ENCODE peak calls at places on chromosome 9, in six cellular contexts. O is heart left ventricle; A is lung; E is ascending aorta; Q is DND-41; P is CD8-positive, alpha-beta T cell. T is an unnamed sample.

GRCh38 chr9:118058227-118058626 is 354.0 kb downstream of the TLR4 start:
- DNase-seq in O (no peak), A (no peak), E (no peak), Q (no peak), P (no peak), T (no peak)

GRCh38 chr9:91814681-91815212 is 135.3 kb downstream of the ROR2 start:
- DNase-seq in O (no peak), A (no peak), E (no peak), Q (no peak), P (no peak), T (no peak)

GRCh38 chr9:91834740-91835139 is 115.3 kb downstream of the ROR2 start:
- DNase-seq in O (no peak), A (no peak), E (no peak), Q (no peak), P (no peak), T (no peak)

GRCh38 chr9:36899406-36899805 is 134.7 kb downstream of the PAX5 start:
- DNase-seq in O (no peak), A (no peak), E (no peak), Q (no peak), P (no peak), T (no peak)

GRCh38 chr9:133715866-133716563 is 22.1 kb downstream of the SARDH start:
- DNase-seq in O (peak), A (no peak), E (no peak), Q (peak), P (peak), T (no peak)

GRCh38 chr9:137969008-137969407 is 91.4 kb downstream of the CACNA1B start:
- DNase-seq in O (no peak), A (no peak), E (no peak), Q (no peak), P (no peak), T (no peak)

GRCh38 chr9:134379774-134380431 is 53.6 kb downstream of the RXRA start:
- DNase-seq in O (no peak), A (no peak), E (no peak), Q (no peak), P (no peak), T (no peak)

GRCh38 chr9:33860200-33860871 is 43.4 kb downstream of the UBE2R2 start:
- DNase-seq in O (no peak), A (no peak), E (no peak), Q (no peak), P (no peak), T (no peak)

GRCh38 chr9:22623236-22623635 is 176.6 kb downstream of the DMRTA1 start:
- DNase-seq in O (no peak), A (no peak), E (no peak), Q (no peak), P (no peak), T (no peak)

GRCh38 chr9:78130004-78130403 is 98.4 kb upstream of the GNAQ start:
- DNase-seq in O (no peak), A (no peak), E (peak), Q (peak), P (no peak), T (no peak)

GRCh38 chr9:91221332-91221731 is 140.4 kb downstream of the AUH start:
- DNase-seq in O (no peak), A (no peak), E (no peak), Q (no peak), P (no peak), T (no peak)

GRCh38 chr9:128120061-128120740 is 7.3 kb downstream of the PTGES2 start:
- DNase-seq in O (no peak), A (no peak), E (no peak), Q (no peak), P (no peak), T (no peak)

GRCh38 chr9:27945386-27945785 is 372.1 kb upstream of the C9orf72 start:
- DNase-seq in O (no peak), A (no peak), E (no peak), Q (no peak), P (no peak), T (no peak)

DNA sequence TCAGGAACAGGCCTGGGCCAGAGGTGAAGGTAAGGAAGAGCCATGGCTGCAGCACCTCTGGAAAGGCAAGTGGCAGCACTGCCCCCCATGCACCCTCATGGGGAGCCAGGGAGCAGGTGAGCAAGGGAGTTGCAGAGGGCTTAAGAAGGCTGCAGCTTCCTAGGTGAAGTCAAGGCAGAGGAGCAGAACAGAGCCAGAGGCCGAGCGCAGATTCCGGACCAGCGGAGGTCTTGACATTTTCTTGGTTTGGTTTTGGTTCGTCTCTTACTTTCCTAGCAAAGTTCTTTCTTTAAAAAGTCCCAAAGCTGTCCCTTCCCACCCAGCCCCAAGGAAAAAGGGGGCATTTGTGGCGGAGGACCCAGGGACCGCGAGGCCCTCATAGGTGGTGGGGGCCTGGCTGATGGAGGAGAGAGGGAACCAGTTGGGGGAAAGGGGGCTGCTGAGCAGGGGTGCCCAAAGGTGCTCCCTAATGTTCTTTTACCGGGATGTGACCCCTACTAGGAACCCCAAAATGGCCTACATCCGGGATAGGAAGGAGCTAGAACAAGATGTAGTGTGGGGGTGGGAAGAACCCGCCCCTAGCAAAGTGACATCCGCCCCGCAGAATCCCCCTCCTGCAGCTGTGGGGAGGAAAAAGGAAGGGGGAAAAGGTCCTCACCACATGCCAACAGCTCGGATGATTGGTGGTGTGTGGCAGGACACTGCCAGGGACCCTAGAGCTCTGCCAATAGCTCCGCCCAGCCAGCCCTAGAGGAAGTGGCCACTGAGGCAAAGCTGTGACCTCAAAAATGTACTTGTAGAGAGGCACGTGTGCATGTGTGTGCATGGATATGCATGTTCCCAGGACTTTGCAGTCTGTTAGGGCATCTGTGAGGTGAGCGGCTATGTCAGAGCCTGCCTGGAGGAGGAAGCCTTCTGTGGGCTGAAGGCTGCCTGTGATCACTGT is 914 bp upstream of the CD72 start:
- DNase-seq in O (no peak), A (no peak), E (peak), Q (peak), P (peak), T (no peak)
- H3K27ac ChIP-seq in O (no peak), A (no peak), E (peak), Q (peak), P (peak), T (no peak)

DNA sequence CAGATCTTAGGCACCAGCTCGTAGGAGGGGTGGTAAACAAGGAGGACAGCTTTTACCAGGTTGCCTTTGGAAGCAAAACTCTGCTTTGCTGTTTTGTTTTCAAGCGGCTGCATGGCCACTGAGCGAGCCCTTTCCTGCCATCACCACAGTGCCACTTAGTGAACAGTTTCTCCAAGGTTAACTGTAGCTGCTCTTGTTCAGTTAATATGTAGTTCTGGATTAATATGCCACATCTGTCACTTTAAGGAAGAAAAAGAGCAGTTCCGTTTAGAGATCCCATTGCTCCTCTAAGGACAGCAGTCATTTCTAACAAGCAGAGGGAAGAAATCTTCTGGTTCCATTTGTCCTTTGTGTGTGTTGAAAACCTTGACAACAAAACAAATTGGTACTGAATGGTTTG is 10.4 kb upstream of the ABL1 start:
- DNase-seq in O (no peak), A (no peak), E (no peak), Q (no peak), P (no peak), T (no peak)
- H3K4me3 ChIP-seq in O (peak), A (no peak), E (no peak), Q (no peak), P (no peak), T (no peak)

GRCh38 chr9:94864862-94865435 is 138.4 kb downstream of the AOPEP start:
- DNase-seq in O (no peak), A (no peak), E (no peak), Q (no peak), P (no peak), T (no peak)

GRCh38 chr9:94866770-94867169 is 140.3 kb downstream of the AOPEP start:
- DNase-seq in O (no peak), A (no peak), E (no peak), Q (no peak), P (no peak), T (no peak)

GRCh38 chr9:94864183-94864582 is 137.7 kb downstream of the AOPEP start:
- DNase-seq in O (no peak), A (no peak), E (no peak), Q (no peak), P (no peak), T (no peak)

GRCh38 chr9:94867281-94867841 is 140.9 kb downstream of the AOPEP start:
- DNase-seq in O (peak), A (peak), E (peak), Q (no peak), P (no peak), T (peak)

DNA sequence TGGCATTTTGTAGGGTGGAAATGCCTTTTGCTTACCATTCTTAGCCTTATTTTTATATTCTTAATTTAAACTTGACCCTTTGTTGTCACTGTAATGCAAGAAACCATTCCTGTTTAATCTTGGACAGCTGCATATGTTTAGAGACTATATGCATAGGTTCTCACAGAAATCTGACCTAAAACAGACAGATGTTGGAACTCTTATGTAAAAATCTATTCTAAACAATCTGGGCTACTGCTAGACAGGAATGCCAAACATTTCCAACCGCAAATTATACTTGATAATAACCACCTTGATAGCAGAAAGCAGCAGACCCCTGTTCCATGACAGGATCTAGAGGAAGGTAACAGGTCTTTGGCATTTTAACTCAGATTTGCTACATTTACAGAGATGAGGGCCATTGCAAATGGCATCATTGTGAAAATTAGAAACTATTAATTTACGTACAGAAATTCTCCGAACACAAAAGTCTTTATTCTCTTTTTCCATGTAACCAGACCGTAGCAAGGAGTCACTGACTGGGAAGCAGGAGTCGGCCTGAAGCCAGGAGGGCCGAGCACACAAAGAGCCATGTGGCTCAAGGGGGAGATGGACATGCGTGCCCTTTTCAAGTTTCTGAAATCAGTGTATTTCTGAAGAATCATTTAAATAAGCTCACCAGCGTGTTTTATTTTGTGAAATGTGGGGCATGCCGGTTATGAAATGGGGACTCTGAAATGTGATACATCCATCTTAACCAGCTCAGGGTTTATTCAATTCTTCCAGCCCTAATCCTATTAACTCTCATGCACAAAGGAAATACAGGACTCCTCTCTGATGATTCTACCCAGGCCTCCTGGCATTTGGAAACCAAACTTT is 139.3 kb downstream of the AOPEP start:
- DNase-seq in O (peak), A (no peak), E (peak), Q (no peak), P (no peak), T (peak)
- H3K27ac ChIP-seq in O (peak), A (no peak), E (peak), Q (no peak), P (no peak), T (peak)

GRCh38 chr9:108442604-108443277 is 413.0 kb downstream of the ACTL7B start:
- DNase-seq in O (no peak), A (no peak), E (no peak), Q (no peak), P (no peak), T (no peak)

GRCh38 chr9:108443278-108443633 is 412.5 kb downstream of the ACTL7B start:
- DNase-seq in O (no peak), A (no peak), E (no peak), Q (no peak), P (no peak), T (no peak)

GRCh38 chr9:108445431-108446018 is 410.3 kb downstream of the ACTL7B start:
- DNase-seq in O (no peak), A (no peak), E (no peak), Q (no peak), P (no peak), T (no peak)

GRCh38 chr9:108443741-108444140 is 412.0 kb downstream of the ACTL7B start:
- DNase-seq in O (no peak), A (no peak), E (no peak), Q (no peak), P (no peak), T (no peak)

DNA sequence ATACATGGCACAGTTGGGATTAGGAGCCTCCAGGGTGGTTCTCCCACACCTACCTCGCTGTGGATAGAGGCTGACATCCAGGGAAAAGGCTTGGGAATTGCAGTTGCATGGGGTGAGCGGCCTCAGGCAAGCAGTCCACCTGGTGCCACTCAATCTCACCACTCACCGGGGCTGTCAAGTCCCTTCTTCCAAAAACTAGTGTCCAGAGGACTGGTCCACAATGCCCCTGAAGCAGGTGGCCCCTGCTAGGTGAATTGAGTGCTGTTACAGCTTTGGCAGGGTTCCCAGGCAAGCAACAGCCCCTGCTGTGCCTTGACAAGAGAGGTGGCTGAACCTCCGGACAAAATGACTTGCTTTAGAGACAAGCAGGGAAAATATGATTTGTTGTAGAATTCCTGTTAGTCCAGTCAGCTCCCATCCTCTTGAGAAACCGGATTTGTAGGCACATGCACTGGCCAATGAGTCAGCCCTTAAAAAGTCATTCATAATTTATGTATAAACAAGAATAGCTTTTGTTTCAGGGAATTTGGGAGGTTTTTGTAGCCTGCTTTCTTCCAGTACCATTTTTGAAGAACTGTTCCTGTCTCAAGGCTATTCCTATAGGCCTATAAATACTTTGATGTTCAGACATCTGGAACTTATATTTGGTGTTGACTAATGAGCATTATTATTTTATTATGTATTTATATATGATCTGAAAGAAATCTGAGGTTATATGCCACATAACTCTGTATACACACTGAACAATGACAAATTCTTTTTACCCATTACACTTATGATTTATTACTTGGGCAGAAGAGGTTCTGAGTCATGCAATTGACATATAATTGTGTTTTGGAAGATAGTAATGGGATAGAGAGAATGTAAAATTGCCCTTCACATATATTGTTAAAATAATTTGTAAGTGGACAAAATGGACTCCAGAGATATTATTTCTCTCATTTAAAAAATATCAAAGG is 411.1 kb downstream of the ACTL7B start:
- DNase-seq in O (no peak), A (no peak), E (peak), Q (no peak), P (no peak), T (no peak)
- H3K4me3 ChIP-seq in O (no peak), A (no peak), E (no peak), Q (no peak), P (no peak), T (no peak)

GRCh38 chr9:25442517-25442916 is 235.7 kb downstream of the TUSC1 start:
- DNase-seq in O (no peak), A (no peak), E (no peak), Q (no peak), P (no peak), T (no peak)
- H3K27ac ChIP-seq in O (no peak), A (no peak), E (no peak), Q (no peak), P (no peak), T (no peak)

GRCh38 chr9:94786586-94786985 is 60.1 kb downstream of the AOPEP start:
- DNase-seq in O (no peak), A (no peak), E (no peak), Q (no peak), P (no peak), T (no peak)
- H3K4me3 ChIP-seq in O (no peak), A (no peak), E (no peak), Q (no peak), P (no peak), T (no peak)

GRCh38 chr9:1521547-1521946 is 471.4 kb downstream of the DMRT2 start:
- DNase-seq in O (no peak), A (no peak), E (no peak), Q (no peak), P (no peak), T (no peak)

GRCh38 chr9:1522219-1522767 is 472.1 kb downstream of the DMRT2 start:
- DNase-seq in O (no peak), A (no peak), E (no peak), Q (no peak), P (no peak), T (no peak)
- H3K27ac ChIP-seq in O (no peak), A (no peak), E (no peak), Q (no peak), P (no peak), T (no peak)

GRCh38 chr9:86128235-86128822 is 29.0 kb upstream of the GOLM1 start:
- DNase-seq in O (no peak), A (no peak), E (no peak), Q (no peak), P (no peak), T (no peak)

GRCh38 chr9:86122309-86122708 is 23.0 kb upstream of the GOLM1 start:
- DNase-seq in O (no peak), A (no peak), E (no peak), Q (no peak), P (no peak), T (no peak)

DNA sequence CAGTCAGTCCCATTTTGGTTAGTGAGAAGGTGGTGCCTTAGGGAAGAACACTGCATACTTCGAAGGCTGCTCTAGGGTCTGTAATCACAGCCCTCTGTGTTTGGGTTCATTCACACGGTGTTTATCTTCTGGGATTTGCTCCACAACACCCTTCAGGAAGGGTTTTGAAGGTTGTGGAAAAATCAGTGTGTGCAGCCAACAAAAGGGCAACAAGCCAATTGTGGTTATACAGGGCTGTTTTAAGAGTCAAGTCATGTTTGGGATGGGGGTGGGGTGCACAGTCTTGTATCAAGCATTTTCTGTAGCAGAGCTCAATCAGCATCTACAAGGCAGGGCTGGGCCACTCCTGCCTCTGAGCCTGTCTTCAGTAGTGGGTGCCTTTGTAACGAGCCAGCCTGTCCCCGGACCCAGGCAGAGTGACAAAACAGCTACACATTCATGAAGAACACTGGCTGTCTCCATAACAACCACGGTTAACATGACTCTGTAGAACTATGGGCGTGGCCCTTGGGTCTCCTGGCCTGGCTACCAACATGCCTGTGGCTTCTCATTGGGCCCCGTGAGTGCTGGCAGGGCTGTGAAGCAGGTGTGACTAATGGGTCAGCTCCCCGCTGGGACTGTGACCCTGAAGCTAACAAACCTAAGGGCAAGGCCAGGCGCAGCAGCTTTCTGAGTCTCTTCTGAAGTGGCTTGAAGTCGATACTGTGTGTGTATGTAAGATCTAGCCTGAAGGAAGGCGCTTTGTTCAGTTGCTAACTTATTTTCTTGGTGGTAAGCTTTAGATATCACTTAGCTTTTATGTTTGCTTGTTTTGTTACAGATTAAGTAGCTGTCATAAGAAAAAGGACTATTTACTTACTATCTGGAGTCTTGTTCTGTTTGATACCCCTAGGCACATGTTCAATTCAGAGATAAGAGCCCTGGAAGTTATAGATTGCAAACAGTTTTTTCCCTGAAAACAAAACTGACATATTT is 27.9 kb upstream of the GOLM1 start:
- DNase-seq in O (peak), A (peak), E (no peak), Q (no peak), P (no peak), T (peak)
- H3K4me3 ChIP-seq in O (no peak), A (no peak), E (no peak), Q (no peak), P (no peak), T (no peak)

T was measured in gastrocnemius medialis.